ENCODE peak calls at places on chromosomes 12 and 14, in ten cellular contexts. G is stimulated activated CD4-positive, alpha-beta T cell treated with anti-CD3 and anti-CD28 coated beads, Interleukin-4, amount 100 ng/mL, for 24 hours; R is HuH-7; M is adipocyte; D is cardiac fibroblast; C is cardiac muscle cell; U is kidney epithelial cell; K is AG09309; Y is NCI-H748 treated with DMSO at 0.1 percent for 48 hours; E is GM12892. A is an unnamed sample.

GRCh38 chr14:69559581-69560011 is 15.1 kb downstream of the CCDC177 start:
- DNase-seq in G (no peak), R (no peak), M (no peak), D (no peak), C (no peak), U (no peak), K (no peak), Y (no peak), E (no peak), A (no peak)

GRCh38 chr14:101737414-101738367 is 23.8 kb upstream of the PPP2R5C start:
- DNase-seq in G (peak), R (no peak), M (no peak), D (no peak), C (no peak), U (no peak), K (no peak), Y (no peak), E (no peak), A (no peak)

GRCh38 chr12:58877243-58877743 is 43.0 kb downstream of the LRIG3 start:
- DNase-seq in G (no peak), R (peak), M (peak), D (peak), C (peak), U (peak), K (peak), Y (peak), E (no peak), A (peak)

GRCh38 chr12:104285740-104286537 is 17.6 kb upstream of the EID3 start:
- DNase-seq in G (peak), R (no peak), M (peak), D (peak), C (peak), U (no peak), K (no peak), Y (no peak), E (no peak), A (no peak)

GRCh38 chr14:67618617-67619063 is 1.1 kb upstream of the ARG2 start:
- DNase-seq in G (peak), R (peak), M (peak), D (peak), C (peak), U (no peak), K (peak), Y (peak), E (no peak), A (no peak)

GRCh38 chr14:71720978-71721624 is 211.1 kb upstream of the RGS6 start:
- DNase-seq in G (no peak), R (peak), M (peak), D (peak), C (peak), U (peak), K (no peak), Y (peak), E (no peak), A (peak)

GRCh38 chr12:70484464-70484863 is 118.4 kb downstream of the KCNMB4 start:
- DNase-seq in G (no peak), R (no peak), M (no peak), D (no peak), C (no peak), U (no peak), K (no peak), Y (no peak), E (no peak), A (no peak)

GRCh38 chr12:119208626-119209061 is 29.9 kb downstream of the HSPB8 start:
- DNase-seq in G (no peak), R (no peak), M (no peak), D (peak), C (peak), U (no peak), K (no peak), Y (peak), E (no peak), A (peak)

GRCh38 chr12:48980953-48981756 is 3.0 kb downstream of the WNT1 start:
- DNase-seq in G (peak), R (peak), M (peak), D (no peak), C (no peak), U (no peak), K (no peak), Y (no peak), E (no peak), A (peak)

GRCh38 chr12:16300706-16301105 is 23.2 kb upstream of the SLC15A5 start:
- DNase-seq in G (no peak), R (no peak), M (peak), D (peak), C (peak), U (no peak), K (no peak), Y (no peak), E (no peak), A (no peak)

GRCh38 chr12:33427071-33427470 is 12.5 kb downstream of the SYT10 start:
- DNase-seq in G (no peak), R (no peak), M (no peak), D (no peak), C (no peak), U (no peak), K (no peak), Y (peak), E (no peak), A (no peak)

GRCh38 chr14:59297070-59297766 is 108.8 kb downstream of the DAAM1 start:
- DNase-seq in G (no peak), R (peak), M (no peak), D (peak), C (peak), U (no peak), K (no peak), Y (no peak), E (no peak), A (peak)

GRCh38 chr12:41745593-41745992 is 399.1 kb downstream of the GXYLT1 start:
- DNase-seq in G (no peak), R (peak), M (no peak), D (no peak), C (no peak), U (no peak), K (no peak), Y (no peak), E (no peak), A (no peak)

GRCh38 chr12:2460051-2460450 is 334.7 kb upstream of the FKBP4 start:
- DNase-seq in G (no peak), R (no peak), M (no peak), D (no peak), C (no peak), U (no peak), K (no peak), Y (no peak), E (no peak), A (no peak)

GRCh38 chr12:93234641-93235040 is 143.1 kb upstream of the NUDT4 start:
- DNase-seq in G (no peak), R (no peak), M (no peak), D (no peak), C (no peak), U (no peak), K (no peak), Y (no peak), E (no peak), A (no peak)